ENCODE peak calls at places on chromosome 19, in nine cellular contexts. H is ovary, M is heart left ventricle, X is prostate gland, F is uterus, N is H1, I is body of pancreas, L is tibial nerve, D is adrenal gland. O is an unnamed sample.

GRCh38 chr19:7970716-7971448 is 27.4 kb upstream of the TIMM44 start:
- DNase-seq in H (no peak), M (no peak), X (no peak), F (no peak), N (peak; percentile 85), I (peak; percentile 40), L (peak; percentile 23), D (peak; percentile 48), O (peak; percentile 32)

GRCh38 chr19:5961969-5962945 is 15.7 kb downstream of the RANBP3 start:
- DNase-seq in H (no peak), M (no peak), X (peak; percentile 69), F (no peak), N (no peak), I (peak; percentile 85), L (peak; percentile 26), D (peak; percentile 75), O (peak; percentile 61)

GRCh38 chr19:37948362-37948761 is 41.4 kb downstream of the SIPA1L3 start:
- DNase-seq in H (no peak), M (no peak), X (no peak), F (no peak), N (no peak), I (no peak), L (no peak), D (no peak), O (no peak)

GRCh38 chr19:9130965-9131364 is 4.2 kb upstream of the OR7G3 start:
- DNase-seq in H (no peak), M (no peak), X (no peak), F (no peak), N (no peak), I (no peak), L (no peak), D (no peak), O (no peak)

GRCh38 chr19:43940719-43941118 is 5.6 kb upstream of the ZNF45 start:
- DNase-seq in H (no peak), M (no peak), X (no peak), F (no peak), N (no peak), I (no peak), L (no peak), D (no peak), O (no peak)

GRCh38 chr19:6773323-6773931 is 919 bp downstream of the VAV1 start:
- DNase-seq in H (no peak), M (no peak), X (no peak), F (no peak), N (no peak), I (no peak), L (no peak), D (no peak), O (no peak)

GRCh38 chr19:11767633-11768133 is 883 bp downstream of the ZNF441 start:
- DNase-seq in H (peak; percentile 25), M (peak; percentile 25), X (peak; percentile 11), F (peak; percentile 22), N (peak; percentile 43), I (peak; percentile 74), L (peak; percentile 19), D (peak; percentile 40), O (peak; percentile 42)

GRCh38 chr19:33376423-33376822 is 2.9 kb downstream of the CEBPG start:
- DNase-seq in H (no peak), M (peak; percentile 71), X (no peak), F (peak; percentile 67), N (no peak), I (peak; percentile 79), L (peak; percentile 71), D (peak; percentile 76), O (peak; percentile 63)

GRCh38 chr19:40255619-40256166 is 29.2 kb upstream of the CCNP start:
- DNase-seq in H (no peak), M (no peak), X (no peak), F (no peak), N (no peak), I (no peak), L (no peak), D (no peak), O (no peak)

GRCh38 chr19:40257096-40257517 is 28.0 kb downstream of the AKT2 start:
- DNase-seq in H (no peak), M (peak; percentile 61), X (peak; percentile 35), F (no peak), N (no peak), I (peak; percentile 58), L (no peak), D (peak; percentile 77), O (peak; percentile 100)

GRCh38 chr19:40253611-40254092 is 27.2 kb upstream of the CCNP start:
- DNase-seq in H (no peak), M (no peak), X (peak; percentile 67), F (no peak), N (no peak), I (no peak), L (no peak), D (no peak), O (peak; percentile 47)

GRCh38 chr19:40256511-40256910 is 28.6 kb downstream of the AKT2 start:
- DNase-seq in H (no peak), M (no peak), X (no peak), F (no peak), N (no peak), I (no peak), L (no peak), D (no peak), O (no peak)

DNA sequence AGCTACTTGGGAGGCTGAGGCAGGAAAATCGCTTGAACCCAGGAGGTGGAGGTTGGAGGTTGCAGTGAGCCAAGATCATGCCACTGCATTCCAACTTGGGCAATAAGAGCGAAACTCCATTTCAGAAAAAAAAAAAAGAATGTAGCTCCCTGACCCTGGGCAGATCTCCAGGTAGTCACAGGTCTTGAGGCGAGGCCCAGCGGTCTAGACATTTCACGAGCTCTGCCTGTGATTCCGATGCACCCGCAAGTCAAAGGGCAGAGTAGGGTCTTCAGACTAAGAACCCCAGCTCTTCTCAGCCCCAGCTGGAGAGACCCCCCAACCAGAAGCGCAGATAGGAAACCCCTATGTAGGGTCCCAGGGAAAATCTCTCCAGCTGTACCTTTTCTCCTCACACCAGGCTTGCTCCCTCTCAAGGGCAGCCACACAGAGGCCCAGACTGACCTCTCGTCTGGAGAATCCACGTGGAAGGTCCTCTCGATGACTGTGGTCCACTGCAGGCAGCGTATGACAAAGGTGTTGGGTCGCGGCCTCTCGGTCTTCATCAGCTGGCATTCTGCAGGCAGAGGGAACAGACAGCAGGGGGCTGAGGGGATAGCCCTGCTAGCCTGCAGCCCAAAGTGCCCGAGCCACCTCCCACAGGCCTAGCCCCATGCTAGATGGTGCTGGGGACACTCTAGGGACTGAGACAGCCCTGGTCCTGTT is 28.4 kb upstream of the CCNP start:
- DNase-seq in H (no peak), M (no peak), X (no peak), F (no peak), N (no peak), I (no peak), L (no peak), D (peak; percentile 76), O (no peak)
- H3K36me3 ChIP-seq in H (no peaks in the 10 kb centered on the region), M (peaks cover 62% of the 10 kb centered on the region), X (peaks cover 17% of the 10 kb centered on the region), F (no peaks in the 10 kb centered on the region), N (peaks cover 10% of the 10 kb centered on the region), I (peaks cover 7% of the 10 kb centered on the region), L (no peaks in the 10 kb centered on the region), D (peaks cover 36% of the 10 kb centered on the region), O (peaks cover 21% of the 10 kb centered on the region)

DNA sequence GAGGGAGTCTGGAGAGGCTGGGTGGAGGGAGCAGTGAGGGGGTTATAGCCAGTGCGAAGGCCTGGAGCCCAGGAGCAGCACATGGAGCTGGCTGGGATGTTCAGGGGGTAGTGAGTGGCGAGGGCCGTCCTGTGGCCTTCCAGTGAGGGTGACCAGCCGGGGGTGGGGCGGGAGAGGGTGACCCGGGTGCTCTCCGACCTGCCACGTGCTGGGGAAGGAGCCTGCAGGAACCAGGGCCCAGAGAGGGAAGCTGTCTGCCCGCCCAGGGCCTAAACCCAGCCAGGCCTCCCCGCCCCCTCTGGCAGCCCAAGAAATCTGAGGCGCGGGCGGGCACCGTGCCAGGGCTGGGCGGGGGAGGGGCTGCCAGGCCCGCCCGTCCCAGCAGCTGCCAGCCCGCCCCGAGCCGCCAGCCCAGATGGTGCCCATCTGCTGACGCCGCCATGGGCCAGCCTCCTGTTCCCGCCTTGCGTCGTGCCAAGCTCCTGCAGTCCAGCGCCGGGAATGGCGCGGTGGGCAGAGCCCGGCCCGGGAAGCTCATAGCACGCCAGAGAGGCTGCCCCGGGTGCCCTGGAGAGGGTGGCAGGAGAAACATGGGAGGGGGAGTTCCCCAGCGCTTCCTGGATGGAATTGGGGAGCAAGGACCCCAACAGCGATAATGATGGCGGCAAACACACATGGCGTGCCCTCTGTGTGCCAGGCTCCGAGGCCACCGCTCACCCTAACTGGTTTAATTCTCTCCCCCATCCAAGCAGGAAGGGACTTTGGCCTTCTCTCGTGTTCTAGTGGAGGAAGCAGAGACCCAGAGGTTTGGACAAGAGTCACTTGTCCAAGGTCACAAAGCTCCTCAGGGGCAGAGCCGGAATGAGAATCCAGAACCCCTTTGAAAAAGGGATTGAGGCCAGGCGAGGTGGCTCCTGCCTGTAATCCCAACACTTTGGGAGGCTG is 21.5 kb downstream of the NFIC start:
- DNase-seq in H (peak; percentile 87), M (peak; percentile 88), X (peak; percentile 91), F (peak; percentile 80), N (no peak), I (peak; percentile 97), L (peak; percentile 61), D (peak; percentile 96), O (peak; percentile 93)
- TF ChIP-seq POLR2A in H (no peak), M (peak; percentile 26), X (peak; percentile 59), F (peak; percentile 31), N (no peak), I (peak; percentile 40), L (no peak), D (peak; percentile 51), O (peak; percentile 51)

DNA sequence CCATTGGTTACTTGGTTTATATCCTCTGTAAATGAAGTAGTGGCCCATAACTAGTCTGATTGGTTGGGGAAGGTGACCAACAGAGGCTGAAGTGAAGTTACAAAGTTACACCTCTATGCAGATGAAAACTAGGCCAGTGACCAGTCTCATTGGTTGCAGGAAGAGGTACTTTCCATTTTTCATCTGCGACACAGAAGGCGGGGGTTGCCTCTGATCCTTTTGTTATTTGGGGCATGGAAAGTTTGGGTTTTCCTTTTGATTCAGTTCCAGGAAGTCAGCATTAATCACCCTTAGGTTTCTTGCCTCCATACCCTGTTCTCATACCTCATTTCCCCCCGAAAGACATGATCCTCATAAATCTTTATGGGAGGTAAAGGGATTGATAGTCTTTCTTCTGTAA is 20.2 kb downstream of the ZNF544 start:
- DNase-seq in H (no peak), M (no peak), X (no peak), F (no peak), N (no peak), I (no peak), L (no peak), D (no peak), O (no peak)
- H3K36me3 ChIP-seq in H (peaks cover 24% of the 10 kb centered on the region), M (peaks cover 100% of the 10 kb centered on the region), X (peaks cover 61% of the 10 kb centered on the region), F (no peaks in the 10 kb centered on the region), N (peaks cover 84% of the 10 kb centered on the region), I (peaks cover 37% of the 10 kb centered on the region), L (peaks cover 10% of the 10 kb centered on the region), D (peaks cover 62% of the 10 kb centered on the region), O (peaks cover 99% of the 10 kb centered on the region)

DNA sequence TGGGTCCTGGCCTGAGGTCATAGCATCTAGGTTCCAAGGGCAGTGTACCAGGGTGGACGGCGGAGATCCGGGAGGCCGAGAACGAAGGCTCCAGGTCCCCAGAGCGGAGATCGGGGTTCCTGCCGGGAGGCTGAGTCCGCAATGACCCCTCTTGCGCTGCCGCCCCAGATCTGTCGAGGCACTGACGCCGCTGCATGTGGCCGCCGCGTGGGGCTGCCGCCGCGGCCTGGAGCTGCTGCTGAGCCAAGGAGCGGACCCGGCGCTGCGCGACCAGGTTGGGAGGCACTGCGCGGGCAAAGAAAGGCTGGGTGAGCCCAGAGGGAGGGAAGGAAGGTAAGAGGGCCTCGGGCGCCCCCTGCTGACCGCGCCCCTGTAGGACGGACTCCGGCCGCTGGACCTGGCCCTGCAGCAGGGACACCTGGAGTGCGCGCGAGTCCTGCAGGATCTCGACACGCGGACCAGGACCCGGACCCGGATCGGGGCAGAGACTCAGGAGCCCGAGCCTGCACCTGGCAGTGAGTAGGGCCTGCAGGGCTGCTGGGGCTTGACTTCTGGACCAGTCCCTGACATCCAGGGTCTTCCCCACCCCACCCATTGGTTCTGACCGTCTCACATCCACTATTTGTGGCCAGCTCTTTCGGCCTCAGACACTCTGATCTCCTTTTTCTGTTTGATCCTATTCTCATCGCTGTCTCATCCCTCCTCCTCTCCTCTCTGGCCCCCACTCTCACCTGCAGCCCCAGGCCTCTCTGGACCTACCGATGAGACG is 971 bp downstream of the ANKLE1 start:
- DNase-seq in H (peak; percentile 75), M (peak; percentile 84), X (peak; percentile 79), F (peak; percentile 76), N (peak; percentile 97), I (peak; percentile 93), L (peak; percentile 76), D (peak; percentile 86), O (peak; percentile 84)
- TF ChIP-seq POLR2A in H (no peak), M (no peak), X (no peak), F (no peak), N (no peak), I (no peak), L (no peak), D (no peak), O (no peak)